ENCODE peak calls at places on chromosomes 6 and 20, in six cellular contexts. O is IMR-90, Z is breast epithelium, L is tibial nerve, Y is uterus, G is testis. J is an unnamed sample.

GRCh38 chr6:75546401-75546800 is 52.8 kb upstream of the FILIP1 start:
- DNase-seq in Z (no peak), L (no peak), Y (no peak), G (no peak), O (peak), J (no peak)

GRCh38 chr6:22717906-22718305 is 148.5 kb downstream of the HDGFL1 start:
- DNase-seq in L (no peak), Y (peak), O (no peak), Z (no peak), G (no peak), J (no peak)

GRCh38 chr6:23601811-23602340 is 524.1 kb upstream of the NRSN1 start:
- DNase-seq in Z (no peak), L (no peak), O (no peak), Y (no peak), G (no peak), J (no peak)

GRCh38 chr20:10064611-10065010 is 29.8 kb downstream of the ANKEF1 start:
- DNase-seq in Y (no peak), G (no peak), Z (no peak), O (no peak), L (no peak), J (no peak)

GRCh38 chr6:142342986-142343385 is 41.2 kb downstream of the ADGRG6 start:
- DNase-seq in O (no peak), Y (no peak), G (no peak), Z (no peak), L (no peak), J (no peak)

GRCh38 chr6:42368156-42368555 is 83.6 kb downstream of the TRERF1 start:
- DNase-seq in Z (no peak), Y (no peak), G (no peak), O (no peak), L (no peak), J (no peak)

GRCh38 chr6:87828044-87828443 is 126.0 kb upstream of the AKIRIN2 start:
- DNase-seq in O (no peak), L (no peak), Z (no peak), G (no peak), Y (no peak), J (no peak)

GRCh38 chr6:46947497-46947896 is 25.8 kb upstream of the ADGRF5 start:
- DNase-seq in G (no peak), O (no peak), Y (no peak), L (no peak), Z (no peak), J (no peak)

GRCh38 chr20:8757146-8757545 is 311.7 kb upstream of the PLCB4 start:
- DNase-seq in Y (no peak), G (no peak), L (no peak), Z (no peak), O (peak), J (no peak)

GRCh38 chr20:37839432-37839827 is 63.5 kb upstream of the VSTM2L start:
- DNase-seq in Y (no peak), Z (no peak), O (no peak), G (no peak), L (no peak), J (no peak)

GRCh38 chr6:79733388-79733787 is 102.3 kb downstream of the SH3BGRL2 start:
- DNase-seq in G (no peak), O (no peak), Y (no peak), L (no peak), Z (no peak), J (no peak)

GRCh38 chr20:64192406-64192805 is 28.2 kb downstream of the MYT1 start:
- DNase-seq in L (no peak), Y (no peak), O (no peak), Z (no peak), G (no peak), J (no peak)

GRCh38 chr20:39778847-39779641 is 816.9 kb downstream of the DHX35 start:
- DNase-seq in O (no peak), Z (no peak), L (no peak), Y (no peak), G (no peak), J (no peak)

GRCh38 chr6:118580585-118581419 is 32.7 kb downstream of the PLN start:
- DNase-seq in L (peak), Y (peak), G (peak), Z (no peak), O (peak), J (no peak)

DNA sequence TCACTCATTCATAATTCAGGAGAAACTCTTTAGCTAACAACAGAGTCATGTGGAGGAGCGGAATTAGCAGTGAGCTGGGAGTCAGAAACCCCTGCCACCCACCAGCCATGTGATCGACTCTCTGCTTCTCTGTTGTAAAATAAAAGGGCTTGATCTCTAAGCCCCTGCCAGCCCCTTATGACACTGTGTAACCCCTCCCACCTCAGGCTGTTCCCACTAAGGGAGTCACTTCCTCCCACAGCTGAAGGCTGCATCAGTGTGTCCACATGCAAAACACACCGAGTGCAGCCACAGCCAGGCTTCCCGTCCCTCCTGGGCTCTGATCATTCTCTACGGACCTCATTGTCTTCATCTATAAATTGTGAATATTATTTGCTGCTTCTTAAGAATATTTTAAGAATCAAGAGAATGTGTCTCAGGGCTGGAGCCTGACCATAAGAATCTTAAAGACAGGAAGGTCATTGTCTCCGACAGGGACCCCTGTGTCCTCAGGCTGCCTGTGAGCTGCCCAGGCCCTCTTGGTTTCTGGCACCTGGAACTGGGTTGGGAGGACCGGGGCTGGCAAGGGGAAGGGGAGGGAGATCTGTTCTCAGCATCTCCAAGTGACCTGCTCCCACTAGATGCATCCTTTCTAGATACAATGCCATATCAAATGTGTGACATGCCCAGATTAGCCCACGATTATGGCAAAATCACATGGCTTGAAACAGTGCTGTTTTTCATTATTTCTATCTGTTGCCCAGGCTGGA is 110.7 kb downstream of the SCML4 start:
- DNase-seq in O (no peak), Y (no peak), G (no peak), Z (no peak), L (no peak), J (no peak)
- H3K4me3 ChIP-seq in O (peak), Y (no peak), G (no peak), Z (peak), L (no peak), J (no peak)

GRCh38 chr6:129645371-129646139 is 64.4 kb downstream of the ARHGAP18 start:
- DNase-seq in Z (no peak), G (no peak), O (no peak), Y (no peak), L (no peak), J (no peak)

GRCh38 chr6:129646140-129646569 is 63.8 kb downstream of the ARHGAP18 start:
- DNase-seq in L (no peak), Z (no peak), G (no peak), O (no peak), Y (no peak), J (no peak)

GRCh38 chr6:129644567-129645015 is 65.4 kb downstream of the ARHGAP18 start:
- DNase-seq in Y (no peak), L (no peak), Z (no peak), O (peak), G (no peak), J (no peak)

GRCh38 chr6:129642322-129642721 is 67.7 kb downstream of the ARHGAP18 start:
- DNase-seq in Z (no peak), L (no peak), Y (no peak), G (no peak), O (no peak), J (no peak)

GRCh38 chr6:129643968-129644367 is 66.0 kb downstream of the ARHGAP18 start:
- DNase-seq in Y (no peak), L (no peak), O (no peak), Z (no peak), G (no peak), J (no peak)
- H3K27ac ChIP-seq in Y (peak), L (peak), O (peak), Z (peak), G (no peak), J (peak)

GRCh38 chr6:395432-396125 is 4.0 kb downstream of the IRF4 start:
- DNase-seq in G (no peak), Z (no peak), Y (no peak), O (no peak), L (no peak), J (no peak)

GRCh38 chr6:396126-396520 is 4.6 kb downstream of the IRF4 start:
- DNase-seq in Y (no peak), O (no peak), Z (no peak), L (no peak), G (no peak), J (no peak)

GRCh38 chr6:397604-398003 is 6.1 kb downstream of the IRF4 start:
- DNase-seq in L (no peak), Y (no peak), G (no peak), Z (no peak), O (no peak), J (no peak)

GRCh38 chr6:398065-398464 is 6.5 kb downstream of the IRF4 start:
- DNase-seq in Z (no peak), Y (no peak), G (no peak), O (no peak), L (no peak), J (no peak)

GRCh38 chr6:397056-397455 is 5.5 kb downstream of the IRF4 start:
- DNase-seq in L (no peak), O (no peak), Z (no peak), G (no peak), Y (no peak), J (no peak)
- TF ChIP-seq POLR2A in L (no peak), O (no peak), Z (no peak), G (no peak), Y (no peak), J (no peak)

DNA sequence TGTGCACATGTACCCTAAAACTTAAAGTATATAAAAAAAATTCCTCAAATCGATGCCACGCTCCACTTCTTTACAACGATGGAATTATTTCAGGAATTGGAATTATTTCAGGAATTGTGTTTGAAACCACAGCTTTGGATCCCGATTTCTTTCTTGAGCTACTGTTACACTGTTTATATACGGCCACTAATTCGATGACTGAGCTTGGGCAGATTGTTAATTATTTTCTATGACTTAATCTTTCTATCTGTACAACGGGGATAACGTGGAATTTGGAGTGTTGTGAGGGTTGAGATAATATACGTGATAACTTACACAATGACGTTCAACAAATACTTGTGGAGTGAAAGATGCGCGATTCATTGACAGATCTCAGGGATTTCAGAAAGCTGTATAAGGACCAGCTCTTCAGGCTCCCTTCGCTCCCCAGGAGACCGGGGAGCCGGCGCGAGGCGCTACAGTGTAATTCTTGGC is 171.3 kb downstream of the SLC16A10 start:
- DNase-seq in Z (no peak), Y (no peak), O (no peak), L (no peak), G (no peak), J (no peak)
- H3K4me3 ChIP-seq in Z (peak), Y (no peak), O (peak), L (peak), G (peak), J (peak)

DNA sequence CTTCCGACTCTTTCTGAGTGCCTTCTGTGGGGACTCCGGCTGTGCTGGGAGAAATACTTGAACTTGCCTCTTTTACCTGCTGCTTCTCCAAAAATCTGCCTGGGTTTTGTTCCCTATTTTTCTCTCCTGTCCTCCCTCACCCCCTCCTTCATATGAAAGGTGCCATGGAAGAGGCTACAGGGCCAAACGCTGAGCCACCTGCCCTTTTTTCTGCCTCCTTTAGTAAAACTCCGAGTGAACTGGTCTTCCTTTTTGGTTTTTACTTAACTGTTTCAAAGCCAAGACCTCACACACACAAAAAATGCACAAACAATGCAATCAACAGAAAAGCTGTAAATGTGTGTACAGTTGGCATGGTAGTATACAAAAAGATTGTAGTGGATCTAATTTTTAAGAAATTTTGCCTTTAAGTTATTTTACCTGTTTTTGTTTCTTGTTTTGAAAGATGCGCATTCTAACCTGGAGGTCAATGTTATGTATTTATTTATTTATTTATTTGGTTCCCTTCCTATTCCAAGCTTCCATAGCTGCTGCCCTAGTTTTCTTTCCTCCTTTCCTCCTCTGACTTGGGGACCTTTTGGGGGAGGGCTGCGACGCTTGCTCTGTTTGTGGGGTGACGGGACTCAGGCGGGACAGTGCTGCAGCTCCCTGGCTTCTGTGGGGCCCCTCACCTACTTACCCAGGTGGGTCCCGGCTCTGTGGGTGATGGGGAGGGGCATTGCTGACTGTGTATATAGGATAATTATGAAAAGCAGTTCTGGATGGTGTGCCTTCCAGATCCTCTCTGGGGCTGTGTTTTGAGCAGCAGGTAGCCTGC is 4.8 kb downstream of the PIM1 start:
- DNase-seq in Z (no peak), O (no peak), Y (no peak), L (no peak), G (no peak), J (no peak)
- H3K27ac ChIP-seq in Z (no peak), O (no peak), Y (peak), L (no peak), G (no peak), J (peak)

DNA sequence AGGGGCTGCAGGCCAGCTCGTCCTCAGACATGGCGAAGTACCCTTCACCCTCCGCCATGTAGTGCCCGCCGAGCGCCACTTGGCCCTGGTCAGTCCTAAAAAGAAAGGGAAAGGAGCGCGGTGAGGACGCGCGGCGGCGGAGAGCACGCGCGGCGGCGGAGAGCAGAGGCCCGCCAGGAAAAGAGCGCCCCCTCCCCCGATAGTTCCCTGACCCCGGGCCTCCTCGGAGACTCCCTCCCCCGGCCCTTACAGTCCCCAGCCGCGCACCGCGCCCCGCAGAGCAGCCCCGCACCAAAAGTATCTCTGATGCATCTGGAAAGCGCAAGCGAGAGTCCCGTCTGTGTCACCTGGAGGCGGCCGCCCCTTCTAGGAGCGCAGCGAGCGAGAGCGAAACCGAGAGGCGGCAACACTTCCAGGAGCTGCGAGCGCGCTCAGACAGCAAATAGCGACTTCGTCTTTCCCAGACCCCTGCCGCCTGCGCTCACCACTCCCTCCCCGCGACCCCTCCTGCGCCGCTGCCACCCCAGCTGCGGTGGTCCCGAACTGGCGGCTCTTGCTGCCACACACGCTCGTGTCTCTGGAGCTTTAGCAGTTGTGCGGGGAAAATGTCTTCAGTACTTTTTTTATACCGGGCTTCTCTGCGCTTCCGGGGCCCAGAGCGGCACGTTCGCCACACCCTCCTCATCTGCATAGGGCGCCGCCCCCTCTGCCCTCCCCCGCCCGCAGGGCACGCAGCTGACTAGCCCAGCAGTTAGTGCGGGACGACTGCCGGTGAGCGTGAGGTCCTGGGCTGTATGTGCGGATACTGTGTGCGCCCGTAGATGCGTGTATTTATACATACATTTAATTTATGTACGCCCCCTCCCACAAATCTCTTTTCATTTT is at the start of gene TENT5A:
- DNase-seq in Y (peak), Z (peak), G (peak), L (peak), O (peak), J (peak)
- TF ChIP-seq POLR2A in Y (peak), Z (peak), G (peak), L (peak), O (no peak), J (peak)

GRCh38 chr6:1396952-1397868 is 7.8 kb downstream of the FOXF2 start:
- DNase-seq in L (peak), O (peak), G (peak), Y (peak), Z (no peak), J (no peak)
- H3K4me3 ChIP-seq in L (no peak), O (no peak), G (no peak), Y (no peak), Z (no peak), J (no peak)

GRCh38 chr6:154731296-154732218 is 1.7 kb upstream of the SCAF8 start:
- DNase-seq in L (no peak), Y (no peak), G (no peak), Z (no peak), O (no peak), J (no peak)
- H3K27ac ChIP-seq in L (peak), Y (peak), G (no peak), Z (peak), O (no peak), J (no peak)

GRCh38 chr20:33163856-33164762 is 3.9 kb upstream of the BPIFA2 start:
- DNase-seq in L (no peak), Z (no peak), G (no peak), Y (no peak), O (no peak), J (no peak)
- TF ChIP-seq POLR2A in L (no peak), Z (no peak), G (no peak), Y (no peak), O (no peak), J (no peak)

DNA sequence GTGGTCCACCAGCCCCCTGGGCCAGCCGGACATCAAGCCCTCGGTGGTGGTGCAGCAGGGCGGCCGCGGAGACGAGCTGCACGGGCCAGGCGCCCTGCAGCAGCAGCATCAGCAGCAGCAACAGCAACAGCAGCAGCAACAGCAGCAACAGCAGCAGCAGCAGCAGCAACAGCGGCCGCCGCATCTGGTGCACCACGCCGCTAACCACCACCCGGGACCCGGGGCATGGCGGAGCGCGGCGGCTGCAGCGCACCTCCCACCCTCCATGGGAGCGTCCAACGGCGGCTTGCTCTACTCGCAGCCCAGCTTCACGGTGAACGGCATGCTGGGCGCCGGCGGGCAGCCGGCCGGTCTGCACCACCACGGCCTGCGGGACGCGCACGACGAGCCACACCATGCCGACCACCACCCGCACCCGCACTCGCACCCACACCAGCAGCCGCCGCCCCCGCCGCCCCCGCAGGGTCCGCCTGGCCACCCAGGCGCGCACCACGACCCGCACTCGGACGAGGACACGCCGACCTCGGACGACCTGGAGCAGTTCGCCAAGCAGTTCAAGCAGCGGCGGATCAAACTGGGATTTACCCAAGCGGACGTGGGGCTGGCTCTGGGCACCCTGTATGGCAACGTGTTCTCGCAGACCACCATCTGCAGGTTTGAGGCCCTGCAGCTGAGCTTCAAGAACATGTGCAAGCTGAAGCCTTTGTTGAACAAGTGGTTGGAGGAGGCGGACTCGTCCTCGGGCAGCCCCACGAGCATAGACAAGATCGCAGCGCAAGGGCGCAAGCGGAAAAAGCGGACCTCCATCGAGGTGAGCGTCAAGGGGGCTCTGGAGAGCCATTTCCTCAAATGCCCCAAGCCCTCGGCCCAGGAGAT is 1.0 kb downstream of the POU3F2 start:
- DNase-seq in L (no peak), G (no peak), Y (no peak), O (no peak), Z (no peak), J (no peak)
- H3K4me3 ChIP-seq in L (peak), G (peak), Y (no peak), O (no peak), Z (peak), J (peak)

J was measured in esophagus squamous epithelium.